ENCODE peak calls at places on chromosome 11, in nine cellular contexts. A, R, U, K, Q, F, I, W and V are unnamed samples.

GRCh38 chr11:119091083-119091650 is 6.5 kb downstream of the HMBS start:
- DNase-seq in A (no peak), R (no peak), U (no peak), K (peak; percentile 50), Q (peak; percentile 37), F (no peak), I (no peak), W (no peak), V (no peak)

GRCh38 chr11:94768602-94769511 is 701 bp downstream of the AMOTL1 start:
- DNase-seq in A (peak; percentile 49), R (no peak), U (peak; percentile 18), K (peak; percentile 49), Q (no peak), F (peak; percentile 55), I (peak; percentile 79), W (peak; percentile 37), V (no peak)

GRCh38 chr11:48207881-48208280 is 8.7 kb upstream of the OR4B1 start:
- DNase-seq in A (no peak), R (no peak), U (no peak), K (no peak), Q (no peak), F (no peak), I (no peak), W (no peak), V (no peak)

GRCh38 chr11:130037881-130038601 is 31.7 kb upstream of the APLP2 start:
- DNase-seq in A (no peak), R (no peak), U (no peak), K (no peak), Q (no peak), F (no peak), I (no peak), W (no peak), V (no peak)

GRCh38 chr11:9060700-9061111 is 30.7 kb downstream of the SCUBE2 start:
- DNase-seq in A (no peak), R (no peak), U (no peak), K (no peak), Q (no peak), F (no peak), I (no peak), W (no peak), V (no peak)

GRCh38 chr11:121741316-121741715 is 288.5 kb upstream of the SORL1-AS1 start:
- DNase-seq in A (no peak), R (no peak), U (no peak), K (peak; percentile 32), Q (peak; percentile 21), F (no peak), I (peak; percentile 33), W (no peak), V (no peak)

GRCh38 chr11:43925932-43926505 is 16.4 kb upstream of the C11orf96 start:
- DNase-seq in A (no peak), R (no peak), U (no peak), K (no peak), Q (no peak), F (no peak), I (peak; percentile 87), W (no peak), V (no peak)

GRCh38 chr11:107928767-107929507 is 689 bp downstream of the RAB39A start:
- DNase-seq in A (peak; percentile 31), R (no peak), U (peak; percentile 14), K (no peak), Q (no peak), F (no peak), I (peak; percentile 45), W (no peak), V (no peak)

GRCh38 chr11:83625336-83625735 is 339.2 kb upstream of the CCDC90B start:
- DNase-seq in A (no peak), R (no peak), U (no peak), K (no peak), Q (no peak), F (no peak), I (no peak), W (no peak), V (no peak)

GRCh38 chr11:72333657-72334056 is 89.7 kb upstream of the PHOX2A start:
- DNase-seq in A (no peak), R (peak; percentile 18), U (no peak), K (no peak), Q (no peak), F (no peak), I (peak; percentile 61), W (no peak), V (no peak)

GRCh38 chr11:72225411-72225951 is 914 bp downstream of the INPPL1 start:
- DNase-seq in A (no peak), R (peak; percentile 35), U (no peak), K (no peak), Q (no peak), F (no peak), I (peak; percentile 42), W (no peak), V (no peak)

GRCh38 chr11:65205602-65205967 is 23.9 kb downstream of the CAPN1 start:
- DNase-seq in A (no peak), R (no peak), U (no peak), K (no peak), Q (no peak), F (no peak), I (no peak), W (peak; percentile 15), V (no peak)

GRCh38 chr11:81211050-81211449 is 1522.6 kb downstream of the FAM181B start:
- DNase-seq in A (no peak), R (no peak), U (no peak), K (no peak), Q (no peak), F (no peak), I (no peak), W (no peak), V (no peak)

GRCh38 chr11:119629085-119629484 is 99.9 kb downstream of the NECTIN1 start:
- DNase-seq in A (no peak), R (no peak), U (no peak), K (no peak), Q (no peak), F (no peak), I (no peak), W (no peak), V (no peak)

GRCh38 chr11:120566176-120566575 is 54.6 kb downstream of the GRIK4 start:
- DNase-seq in A (no peak), R (no peak), U (no peak), K (peak; percentile 54), Q (no peak), F (no peak), I (no peak), W (no peak), V (no peak)

GRCh38 chr11:108498046-108498815 is at the start of gene POGLUT3:
- DNase-seq in A (peak; percentile 49), R (peak; percentile 22), U (peak; percentile 29), K (peak; percentile 49), Q (peak; percentile 41), F (peak; percentile 61), I (peak; percentile 93), W (peak; percentile 61), V (no peak)

GRCh38 chr11:121514401-121514981 is 61.7 kb upstream of the SORL1-AS1 start:
- DNase-seq in A (no peak), R (no peak), U (no peak), K (no peak), Q (no peak), F (no peak), I (no peak), W (no peak), V (no peak)

GRCh38 chr11:14544611-14545010 is 24.4 kb upstream of the PSMA1 start:
- DNase-seq in A (no peak), R (no peak), U (no peak), K (peak; percentile 33), Q (peak; percentile 29), F (no peak), I (no peak), W (no peak), V (no peak)

GRCh38 chr11:67698247-67698646 is 23.8 kb upstream of the ALDH3B2 start:
- DNase-seq in A (no peak), R (no peak), U (no peak), K (no peak), Q (no peak), F (no peak), I (no peak), W (no peak), V (no peak)

GRCh38 chr11:100528872-100529416 is 158.1 kb upstream of the ARHGAP42 start:
- DNase-seq in A (no peak), R (no peak), U (no peak), K (no peak), Q (no peak), F (no peak), I (no peak), W (no peak), V (no peak)
- TF ChIP-seq CTCF in A (no peak), R (no peak), U (no peak), K (no peak), Q (no peak), F (no peak), I (no peak), W (no peak), V (no peak)

DNA sequence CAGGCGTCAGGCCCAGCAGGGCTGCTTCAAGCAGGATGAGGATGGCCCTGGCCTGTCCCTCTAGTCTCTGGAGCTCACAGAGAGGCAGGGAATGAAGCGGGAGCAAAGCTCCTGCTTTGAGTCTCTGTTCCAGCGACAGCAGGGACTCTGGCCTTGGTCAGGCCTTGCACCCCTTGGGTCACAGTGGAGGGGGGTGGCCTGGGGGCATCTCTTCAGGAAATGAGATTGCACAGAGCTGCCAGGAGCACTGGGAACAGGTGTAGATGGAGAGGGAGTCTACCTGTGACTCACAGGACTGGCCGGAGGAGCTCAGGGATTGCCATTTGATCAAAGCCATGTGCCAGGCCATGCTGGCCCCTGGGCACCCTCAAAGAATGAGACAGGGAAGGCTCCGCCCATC is 1.6 kb downstream of the ANO1 start:
- DNase-seq in A (no peak), R (no peak), U (no peak), K (no peak), Q (no peak), F (no peak), I (no peak), W (no peak), V (no peak)
- H3K4me3 ChIP-seq in A (no peak overlapping the region), R (no peak overlapping the region), U (no peak overlapping the region), K (no peak overlapping the region), Q (no peak overlapping the region), F (peak overlapping the region; percentile 58), I (no peak overlapping the region), W (no peak overlapping the region), V (no peak overlapping the region)

GRCh38 chr11:123430736-123431356 is 777 bp downstream of the GRAMD1B start:
- DNase-seq in A (peak; percentile 51), R (peak; percentile 45), U (peak; percentile 41), K (peak; percentile 51), Q (peak; percentile 64), F (peak; percentile 49), I (no peak), W (peak; percentile 52), V (no peak)
- TF ChIP-seq CTCF in A (no peak), R (no peak), U (no peak), K (no peak), Q (peak; percentile 7), F (no peak), I (no peak), W (no peak), V (no peak)

DNA sequence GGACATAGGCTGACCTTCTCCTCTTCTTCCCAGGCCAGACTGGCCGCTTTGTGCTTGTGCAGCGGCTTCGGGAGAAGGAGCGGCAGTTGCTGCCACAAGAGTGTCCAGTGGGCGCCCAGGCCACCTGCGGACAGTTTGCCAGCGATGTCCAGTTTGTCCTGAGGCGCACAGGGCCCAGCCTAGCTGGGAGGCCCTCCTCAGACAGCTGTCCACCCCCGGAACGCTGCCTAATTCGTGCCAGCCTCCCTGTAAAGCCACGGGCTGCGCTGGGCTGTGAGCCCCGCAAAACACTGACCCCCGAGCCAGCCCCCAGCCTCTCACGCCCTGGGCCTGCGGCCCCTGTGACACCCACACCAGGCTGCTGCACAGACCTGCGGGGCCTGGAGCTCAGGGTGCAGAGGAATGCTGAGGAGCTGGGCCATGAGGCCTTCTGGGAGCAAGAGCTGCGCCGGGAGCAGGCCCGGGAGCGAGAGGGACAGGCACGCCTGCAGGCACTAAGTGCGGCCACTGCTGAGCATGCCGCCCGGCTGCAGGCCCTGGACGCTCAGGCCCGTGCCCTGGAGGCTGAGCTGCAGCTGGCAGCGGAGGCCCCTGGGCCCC is 1.4 kb downstream of the RASSF7 start:
- DNase-seq in A (no peak), R (no peak), U (no peak), K (no peak), Q (no peak), F (no peak), I (no peak), W (no peak), V (no peak)
- H3K4me3 ChIP-seq in A (peak overlapping the region; percentile 94), R (peak overlapping the region; percentile 95), U (no peak overlapping the region), K (peak overlapping the region; percentile 97), Q (peak overlapping the region; percentile 54), F (no peak overlapping the region), I (no peak overlapping the region), W (peak overlapping the region; percentile 89), V (peak overlapping the region; percentile 66)